ENCODE peak calls at places on chromosomes 1 and 21, in ten cellular contexts. M, N, C, J, E, K, A, Y, B and Z are unnamed samples.

GRCh38 chr1:84442256-84442655 is 36.8 kb upstream of the RPF1 start:
- DNase-seq in A (no peak), N (peak), E (peak), M (no peak), C (peak), B (peak), Y (peak), K (peak), J (no peak), Z (peak)

GRCh38 chr1:9160079-9160717 is 31.3 kb upstream of the GPR157 start:
- DNase-seq in N (no peak), Y (no peak), C (no peak), E (no peak), J (no peak), K (no peak), B (no peak), A (no peak), M (no peak), Z (no peak)

GRCh38 chr1:95953005-95953404 is 719.0 kb downstream of the RWDD3 start:
- DNase-seq in C (peak), B (peak), K (no peak), E (peak), N (no peak), J (no peak), Y (peak), M (no peak), A (peak), Z (no peak)

GRCh38 chr1:115793162-115793561 is 24.6 kb upstream of the CASQ2 start:
- DNase-seq in B (no peak), J (no peak), Y (no peak), A (no peak), K (no peak), C (no peak), N (no peak), M (no peak), E (no peak), Z (no peak)

GRCh38 chr1:173383341-173383740 is 93.8 kb upstream of the PRDX6 start:
- DNase-seq in B (no peak), K (no peak), M (no peak), N (peak), E (no peak), C (peak), A (no peak), Y (peak), J (no peak), Z (no peak)

GRCh38 chr21:46459356-46460112 is 843 bp downstream of the DIP2A start:
- DNase-seq in B (no peak), N (peak), K (no peak), E (no peak), A (peak), J (peak), Y (peak), M (peak), C (peak), Z (no peak)

GRCh38 chr1:204033321-204033720 is 39.6 kb upstream of the SOX13 start:
- DNase-seq in E (no peak), N (no peak), Y (no peak), J (no peak), C (no peak), M (no peak), A (no peak), B (no peak), K (no peak), Z (no peak)

GRCh38 chr1:178126790-178127189 is 32.9 kb downstream of the RASAL2 start:
- DNase-seq in Y (peak), E (no peak), M (no peak), B (no peak), N (peak), J (no peak), A (no peak), K (peak), C (peak), Z (peak)

GRCh38 chr1:117815105-117815812 is 114.2 kb downstream of the GDAP2 start:
- DNase-seq in A (no peak), B (no peak), Y (peak), K (no peak), J (no peak), M (no peak), C (peak), E (no peak), N (peak), Z (no peak)

GRCh38 chr1:150516050-150516591 is 569 bp downstream of the FALEC start:
- DNase-seq in A (peak), N (peak), E (peak), C (peak), J (peak), B (no peak), K (no peak), M (no peak), Y (no peak), Z (no peak)

GRCh38 chr1:166343276-166343675 is 176.5 kb upstream of the FAM78B start:
- DNase-seq in J (no peak), N (no peak), K (no peak), C (no peak), B (no peak), Y (no peak), M (no peak), A (no peak), E (no peak), Z (no peak)